ENCODE peak calls at places on chromosomes 6 and 20, in nine cellular contexts. G is brain microvascular endothelial cell, I is suprapubic skin, E is lung, Y is GM12865, N is fibroblast of lung, U is mucosa of descending colon, R is left ventricle myocardium inferior, W is GM12878. C is an unnamed sample.
A peak's percentile ranks its signal among the peaks of the same experiment; 100 is the strongest.

GRCh38 chr20:33362898-33363297 is 38.4 kb downstream of the CDK5RAP1 start:
- DNase-seq in Y (no peak), E (no peak), I (no peak), R (no peak), U (no peak), N (no peak), G (no peak), W (no peak), C (no peak)

GRCh38 chr6:85405175-85405852 is 44.6 kb upstream of the NT5E start:
- DNase-seq in N (no peak), U (peak; percentile 59), W (peak; percentile 41), I (no peak), E (no peak), G (no peak), R (no peak), Y (no peak), C (peak; percentile 61)

GRCh38 chr6:28446818-28447511 is 3.7 kb upstream of the ZSCAN23 start:
- DNase-seq in U (no peak), I (no peak), N (peak; percentile 13), R (no peak), Y (no peak), W (no peak), G (peak; percentile 3), E (no peak), C (no peak)

GRCh38 chr6:116511424-116512131 is at the start of gene CALHM5:
- DNase-seq in W (no peak), E (peak; percentile 31), G (peak; percentile 93), U (peak; percentile 32), I (no peak), N (peak; percentile 94), R (peak; percentile 31), Y (no peak), C (peak; percentile 3)

GRCh38 chr20:13458860-13459451 is 179.8 kb downstream of the TASP1 start:
- DNase-seq in G (peak; percentile 32), I (no peak), W (no peak), Y (peak; percentile 57), E (no peak), U (peak; percentile 51), N (peak; percentile 55), R (no peak), C (peak; percentile 55)

GRCh38 chr20:58716476-58717277 is 24.1 kb downstream of the NPEPL1 start:
- DNase-seq in Y (no peak), G (no peak), N (no peak), R (peak; percentile 11), I (no peak), U (no peak), W (no peak), E (peak; percentile 26), C (no peak)

GRCh38 chr6:89140347-89141159 is 5.3 kb upstream of the PM20D2 start:
- DNase-seq in W (no peak), U (no peak), I (no peak), E (no peak), N (no peak), G (no peak), R (no peak), Y (no peak), C (no peak)

GRCh38 chr6:87139236-87139635 is 16.1 kb upstream of the ZNF292 start:
- DNase-seq in I (no peak), E (no peak), U (peak; percentile 68), N (peak; percentile 73), G (peak; percentile 41), W (no peak), Y (peak; percentile 76), R (no peak), C (peak; percentile 60)

GRCh38 chr20:20491110-20491783 is 123.3 kb downstream of the INSM1 start:
- DNase-seq in G (no peak), Y (no peak), W (no peak), R (no peak), U (no peak), E (no peak), I (no peak), N (peak; percentile 64), C (no peak)

DNA sequence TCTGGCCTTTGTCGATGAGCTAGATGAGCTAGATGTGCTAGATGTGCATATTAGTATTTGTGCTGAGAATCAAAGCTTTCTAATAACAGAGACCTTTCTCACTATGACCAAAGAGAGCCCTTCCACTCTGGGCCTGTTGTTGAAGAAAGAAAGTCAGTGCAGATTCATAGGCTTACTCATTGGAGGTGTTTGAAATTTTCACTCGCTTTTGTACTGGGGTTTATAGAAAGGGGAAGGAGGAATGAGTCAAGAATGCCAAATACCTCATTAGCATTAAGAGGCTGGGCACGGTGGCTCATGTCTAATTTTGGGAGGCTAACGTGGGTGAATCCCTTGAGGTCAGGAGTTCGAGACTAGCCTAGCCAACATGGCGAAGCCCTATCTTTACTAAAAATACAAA is 70.5 kb upstream of the LTV1 start:
- DNase-seq in I (no peak), E (no peak), G (no peak), W (no peak), R (no peak), N (no peak), Y (no peak), U (no peak), C (no peak)
- H3K4me3 ChIP-seq in I (no peak overlapping the region), E (no peak overlapping the region), G (no peak overlapping the region), W (no peak overlapping the region), R (no peak overlapping the region), N (no peak overlapping the region), Y (no peak overlapping the region), U (no peak overlapping the region), C (no peak overlapping the region)

GRCh38 chr20:2875690-2876203 is 2.5 kb downstream of the PTPRA start:
- DNase-seq in R (no peak), W (no peak), U (no peak), Y (no peak), N (no peak), E (no peak), I (no peak), G (no peak), C (no peak)

GRCh38 chr20:2879148-2879547 is 5.9 kb downstream of the PTPRA start:
- DNase-seq in G (peak; percentile 11), R (no peak), U (no peak), I (no peak), E (no peak), Y (no peak), N (peak; percentile 91), W (no peak), C (no peak)

GRCh38 chr20:2874456-2874855 is 1.2 kb downstream of the PTPRA start:
- DNase-seq in W (no peak), Y (peak; percentile 55), R (no peak), E (no peak), G (no peak), U (no peak), I (no peak), N (no peak), C (no peak)

GRCh38 chr20:2880650-2881049 is 7.4 kb downstream of the PTPRA start:
- DNase-seq in I (no peak), N (no peak), U (no peak), W (no peak), Y (no peak), E (no peak), R (no peak), G (no peak), C (no peak)

DNA sequence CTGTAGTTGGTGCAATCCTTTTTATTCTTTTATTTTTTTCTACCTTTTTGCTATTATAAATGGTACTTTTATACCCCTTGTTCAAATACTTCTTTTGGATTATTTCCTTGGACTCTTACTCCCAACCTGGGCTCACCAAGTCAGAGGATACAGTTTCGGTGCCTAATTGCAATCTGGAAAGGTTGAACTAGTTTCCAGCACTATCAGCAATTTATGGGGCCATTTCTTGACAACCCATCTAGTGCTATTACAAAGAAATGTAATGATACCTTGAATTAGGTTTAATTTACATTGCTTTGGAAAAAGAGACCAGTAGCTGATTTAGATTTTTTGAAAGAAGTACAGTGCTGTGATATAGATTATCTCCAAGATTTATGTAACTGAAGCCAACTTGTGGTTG is 5.2 kb downstream of the PTPRA start:
- DNase-seq in U (no peak), I (no peak), E (no peak), G (no peak), W (no peak), R (no peak), Y (no peak), N (no peak), C (no peak)
- H3K4me3 ChIP-seq in U (no peak overlapping the region), I (no peak overlapping the region), E (no peak overlapping the region), G (no peak overlapping the region), W (no peak overlapping the region), R (no peak overlapping the region), Y (no peak overlapping the region), N (no peak overlapping the region), C (no peak overlapping the region)

GRCh38 chr6:131251593-131252204 is 116.4 kb downstream of the AKAP7 start:
- DNase-seq in G (no peak), E (no peak), N (no peak), U (no peak), Y (no peak), I (no peak), R (no peak), W (no peak), C (no peak)
- H3K4me3 ChIP-seq in G (no peak overlapping the region), E (no peak overlapping the region), N (no peak overlapping the region), U (no peak overlapping the region), Y (no peak overlapping the region), I (no peak overlapping the region), R (peak overlapping the region; percentile 63), W (no peak overlapping the region), C (no peak overlapping the region)

DNA sequence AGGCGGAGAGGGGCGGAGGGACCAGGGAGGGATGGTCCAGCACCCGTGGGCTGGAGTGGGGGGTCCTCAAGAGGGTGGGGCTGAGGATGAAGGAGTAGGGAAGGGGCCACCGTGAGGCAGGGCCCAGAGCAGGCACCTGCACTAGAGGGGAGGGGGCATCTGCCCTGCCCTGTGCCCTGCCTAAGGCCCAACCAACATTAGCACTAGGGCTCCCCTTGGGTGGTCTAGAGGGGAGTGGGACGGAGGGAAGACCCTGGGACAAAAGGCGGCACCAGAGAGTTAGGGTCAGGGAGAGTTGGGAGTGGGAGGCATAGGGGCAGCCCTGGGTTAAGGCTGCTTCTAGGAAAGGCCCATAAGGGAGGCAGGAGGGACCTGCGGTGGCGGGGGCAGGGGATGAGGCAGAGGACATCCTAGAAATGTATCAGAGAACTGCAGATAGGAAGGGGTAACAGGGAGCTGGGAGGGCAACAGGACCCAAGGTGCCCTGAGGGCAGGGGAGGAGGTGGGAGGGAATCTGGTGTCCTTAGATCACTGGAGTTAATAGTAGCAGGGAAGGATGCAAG is 24.5 kb downstream of the HLA-F start:
- DNase-seq in R (no peak), W (no peak), I (no peak), Y (no peak), N (no peak), E (no peak), G (no peak), U (no peak), C (no peak)
- H3K4me3 ChIP-seq in R (peak overlapping the region; percentile 83), W (peak overlapping the region; percentile 85), I (peak overlapping the region; percentile 69), Y (no peak overlapping the region), N (peak overlapping the region; percentile 84), E (no peak overlapping the region), G (peak overlapping the region; percentile 70), U (no peak overlapping the region), C (peak overlapping the region; percentile 50)

DNA sequence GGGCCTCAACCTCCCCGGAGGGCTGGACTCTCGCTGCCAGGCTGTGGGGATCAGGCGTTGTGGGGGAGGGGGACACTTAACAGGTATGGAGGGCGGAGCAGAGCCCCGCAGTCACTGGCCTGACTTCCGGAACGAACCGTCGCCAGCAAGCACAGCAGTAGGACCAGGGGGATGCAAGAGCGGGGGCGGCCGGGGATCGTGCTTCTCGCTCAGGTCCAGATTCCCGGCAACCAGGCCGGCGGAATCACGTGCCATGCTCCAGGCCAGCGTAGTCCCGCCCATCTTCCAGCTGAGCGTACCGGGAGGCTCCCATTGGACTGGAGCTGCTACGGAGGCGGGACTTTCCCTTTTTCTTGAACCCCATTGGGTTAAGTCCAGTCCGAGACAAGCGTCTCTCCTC is 10.0 kb upstream of the POU5F1 start:
- DNase-seq in U (no peak), Y (no peak), W (no peak), N (peak; percentile 82), G (peak; percentile 28), I (peak; percentile 90), E (peak; percentile 84), R (peak; percentile 77), C (no peak)
- H3K4me3 ChIP-seq in U (no peak overlapping the region), Y (no peak overlapping the region), W (no peak overlapping the region), N (no peak overlapping the region), G (peak overlapping the region; percentile 44), I (peak overlapping the region; percentile 23), E (no peak overlapping the region), R (peak overlapping the region; percentile 66), C (no peak overlapping the region)

GRCh38 chr20:4081396-4081795 is 66.0 kb upstream of the RNF24 start:
- DNase-seq in U (no peak), I (no peak), G (no peak), R (no peak), E (no peak), Y (no peak), N (peak; percentile 57), W (no peak), C (no peak)
- H3K4me3 ChIP-seq in U (no peak overlapping the region), I (no peak overlapping the region), G (no peak overlapping the region), R (no peak overlapping the region), E (no peak overlapping the region), Y (no peak overlapping the region), N (no peak overlapping the region), W (no peak overlapping the region), C (no peak overlapping the region)